ENCODE peak calls at places on chromosome 1, in ten cellular contexts. T is colonic mucosa; W is T47D; E is activated T-cell treated with anti-CD3 and anti-CD28 coated beads, Interleukin-2, amount 50 U/mL, for 24 hours; S is NAMALWA; Q is activated effector memory CD4-positive, alpha-beta T cell treated with Interleukin-2 at 50 U/mL for 16 hours; A is H7; F is esophagus squamous epithelium; C is CD8-positive, alpha-beta T cell; G is effector CD4-positive, alpha-beta T cell. P is an unnamed sample.

GRCh38 chr1:109566982-109567381 is 18.6 kb downstream of the GNAI3 start:
- DNase-seq in T (no peak), W (no peak), E (no peak), S (no peak), Q (no peak), A (no peak), F (no peak), C (no peak), G (no peak), P (no peak)

GRCh38 chr1:58841455-58841854 is 57.6 kb upstream of the JUN start:
- DNase-seq in T (peak; percentile 44), W (peak; percentile 7), E (no peak), S (peak; percentile 26), Q (peak; percentile 5), A (peak; percentile 45), F (no peak), C (no peak), G (no peak), P (no peak)

GRCh38 chr1:19723874-19724273 is 59.2 kb downstream of the HTR6 start:
- DNase-seq in T (no peak), W (no peak), E (no peak), S (no peak), Q (no peak), A (no peak), F (no peak), C (no peak), G (no peak), P (no peak)

GRCh38 chr1:91731815-91732214 is 154.1 kb downstream of the TGFBR3 start:
- DNase-seq in T (no peak), W (no peak), E (peak; percentile 60), S (no peak), Q (no peak), A (no peak), F (no peak), C (no peak), G (no peak), P (no peak)

GRCh38 chr1:165742194-165742593 is 26.5 kb downstream of the TMCO1 start:
- DNase-seq in T (no peak), W (no peak), E (no peak), S (no peak), Q (no peak), A (no peak), F (no peak), C (no peak), G (no peak), P (no peak)

GRCh38 chr1:183480971-183481431 is 8.7 kb downstream of the SMG7 start:
- DNase-seq in T (no peak), W (no peak), E (no peak), S (peak; percentile 78), Q (no peak), A (no peak), F (no peak), C (no peak), G (no peak), P (no peak)

GRCh38 chr1:22328331-22329170 is 123.1 kb upstream of the ZBTB40 start:
- DNase-seq in T (no peak), W (no peak), E (no peak), S (no peak), Q (no peak), A (peak; percentile 17), F (no peak), C (no peak), G (no peak), P (no peak)

GRCh38 chr1:168803696-168804510 is 74.9 kb upstream of the DPT start:
- DNase-seq in T (peak; percentile 40), W (peak; percentile 54), E (no peak), S (no peak), Q (no peak), A (no peak), F (no peak), C (no peak), G (no peak), P (no peak)

GRCh38 chr1:22739648-22740385 is 29.2 kb downstream of the EPHB2 start:
- DNase-seq in T (no peak), W (no peak), E (no peak), S (no peak), Q (no peak), A (no peak), F (no peak), C (no peak), G (no peak), P (no peak)

GRCh38 chr1:77026126-77026525 is 158.8 kb downstream of the ST6GALNAC5 start:
- DNase-seq in T (no peak), W (no peak), E (no peak), S (no peak), Q (no peak), A (peak; percentile 31), F (no peak), C (no peak), G (no peak), P (no peak)